ENCODE peak calls at places on chromosomes 1 and 21, in nine cellular contexts. O is HepG2; J is progenitor cell of endocrine pancreas; S is fibroblast of the aortic adventitia; I is activated CD4-positive, alpha-beta T cell treated with anti-CD3 and anti-CD28 coated beads, Interleukin-2, amount 10 ng/mL, durations not matched to agents 7 days and 5 days; F is left lobe of liver; N is prostate gland; C is COR-L47; V is HFFc6. G is an unnamed sample.

GRCh38 chr1:4119516-4120220 is 219.6 kb upstream of the C1orf174 start:
- DNase-seq in S (no peak), C (no peak), I (no peak), J (no peak), O (no peak), F (no peak), V (no peak), N (no peak), G (no peak)

GRCh38 chr1:155553349-155553748 is 9.3 kb downstream of the ASH1L start:
- DNase-seq in I (no peak), N (no peak), J (no peak), V (no peak), O (no peak), F (no peak), C (no peak), S (no peak), G (no peak)

GRCh38 chr1:51566260-51566659 is 47.2 kb upstream of the EPS15 start:
- DNase-seq in O (no peak), I (no peak), S (no peak), N (no peak), C (no peak), J (no peak), V (no peak), F (no peak), G (no peak)

GRCh38 chr1:183276386-183276785 is 90.3 kb downstream of the LAMC2 start:
- DNase-seq in V (peak; percentile 49), O (no peak), N (no peak), S (no peak), J (no peak), F (no peak), C (no peak), I (no peak), G (peak; percentile 76)

GRCh38 chr21:37073417-37074194 is 552 bp downstream of the TTC3 start:
- DNase-seq in F (peak; percentile 71), O (no peak), J (peak; percentile 51), V (no peak), C (peak; percentile 78), S (peak; percentile 65), N (peak; percentile 47), I (peak; percentile 64), G (no peak)

GRCh38 chr1:197320991-197321531 is 53.0 kb downstream of the CRB1 start:
- DNase-seq in J (no peak), O (no peak), S (peak; percentile 92), C (no peak), I (no peak), F (no peak), N (no peak), V (peak; percentile 51), G (peak; percentile 99)

GRCh38 chr1:94298861-94299260 is 61.5 kb upstream of the ARHGAP29 start:
- DNase-seq in F (no peak), V (no peak), N (no peak), C (no peak), J (no peak), O (peak; percentile 65), I (no peak), S (peak; percentile 77), G (no peak)

GRCh38 chr21:37642493-37642892 is 273.8 kb downstream of the KCNJ6 start:
- DNase-seq in N (peak; percentile 24), I (peak; percentile 45), J (no peak), V (no peak), C (peak; percentile 17), F (no peak), S (no peak), O (peak; percentile 32), G (no peak)

GRCh38 chr1:213231795-213232231 is 180.8 kb downstream of the RPS6KC1 start:
- DNase-seq in V (peak; percentile 78), C (peak; percentile 44), N (no peak), F (no peak), S (no peak), J (no peak), O (no peak), I (no peak), G (no peak)

GRCh38 chr1:96357132-96357531 is 364.5 kb upstream of the PTBP2 start:
- DNase-seq in F (no peak), S (no peak), O (no peak), I (no peak), J (no peak), V (no peak), N (no peak), C (no peak), G (no peak)